ENCODE peak calls at places on chromosomes 6 and 20, in six cellular contexts. L is stimulated activated effector memory CD8-positive, alpha-beta T cell treated with anti-CD3 and anti-CD28 coated beads, Interleukin-12 subunit alpha, Interleukin-12 subunit beta, amount 100 ng/mL, for 72 hours; X is nucleus accumbens; B is activated T-cell treated with anti-CD3 and anti-CD28 coated beads, Interleukin-2, amount 50 U/mL, for 4 hours; O is NCI-H1105; F is H1. V is an unnamed sample.

GRCh38 chr6:153172815-153173214 is 41.7 kb upstream of the RGS17 start:
- DNase-seq in X (no peak), B (no peak), F (no peak), O (peak; percentile 16), L (no peak), V (no peak)

GRCh38 chr20:47800619-47801018 is 15.3 kb upstream of the SULF2 start:
- DNase-seq in L (no peak), B (no peak), X (no peak), F (no peak), O (no peak), V (no peak)

GRCh38 chr6:127854009-127854408 is 46.8 kb downstream of the THEMIS start:
- DNase-seq in F (no peak), L (no peak), B (no peak), X (no peak), O (no peak), V (peak; percentile 8)

GRCh38 chr20:61499859-61500258 is 247.8 kb downstream of the CDH4 start:
- DNase-seq in B (no peak), O (no peak), L (no peak), X (peak; percentile 12), F (no peak), V (no peak)

GRCh38 chr6:8006208-8006607 is 58.0 kb downstream of the BLOC1S5 start:
- DNase-seq in O (no peak), L (no peak), B (no peak), X (no peak), F (no peak), V (peak; percentile 75)

GRCh38 chr6:3625161-3625979 is 126.1 kb downstream of the PXDC1 start:
- DNase-seq in B (no peak), X (no peak), L (no peak), F (peak; percentile 48), O (no peak), V (no peak)

GRCh38 chr20:24497851-24498250 is 28.4 kb downstream of the SYNDIG1 start:
- DNase-seq in B (no peak), X (no peak), L (no peak), O (peak; percentile 90), F (no peak), V (no peak)

GRCh38 chr6:132798820-132799538 is 542 bp upstream of the SLC18B1 start:
- DNase-seq in O (peak; percentile 70), F (peak; percentile 76), L (peak; percentile 32), X (peak; percentile 44), B (peak; percentile 65), V (peak; percentile 61)

GRCh38 chr6:105485456-105485855 is 82.6 kb upstream of the PREP start:
- DNase-seq in B (no peak), F (no peak), L (no peak), X (no peak), O (no peak), V (peak; percentile 15)

GRCh38 chr6:156852858-156853216 is 75.7 kb downstream of the ARID1B start:
- DNase-seq in X (no peak), B (no peak), O (no peak), F (no peak), L (no peak), V (no peak)

GRCh38 chr20:34979366-34980153 is 23.9 kb downstream of the MYH7B start:
- DNase-seq in L (no peak), X (no peak), F (peak; percentile 95), B (no peak), O (no peak), V (no peak)

GRCh38 chr6:145977881-145978280 is 13.7 kb upstream of the SHPRH start:
- DNase-seq in F (no peak), O (no peak), L (no peak), X (no peak), B (no peak), V (no peak)

GRCh38 chr6:167093406-167093921 is 29.4 kb upstream of the CCR6 start:
- DNase-seq in F (no peak), X (no peak), O (no peak), B (no peak), L (no peak), V (no peak)

GRCh38 chr6:64520050-64520449 is 884.4 kb downstream of the PHF3 start:
- DNase-seq in B (no peak), O (no peak), F (no peak), X (no peak), L (no peak), V (no peak)

GRCh38 chr20:64103871-64104666 is 3.3 kb downstream of the NPBWR2 start:
- DNase-seq in L (peak; percentile 1), F (peak; percentile 48), X (no peak), B (peak; percentile 3), O (no peak), V (no peak)

GRCh38 chr20:24206995-24207394 is 218.4 kb upstream of the GGTLC1 start:
- DNase-seq in B (no peak), X (no peak), F (no peak), L (no peak), O (no peak), V (no peak)

GRCh38 chr6:167996424-167997199 is 859 bp upstream of the KIF25 start:
- DNase-seq in B (no peak), F (peak; percentile 79), X (no peak), L (no peak), O (no peak), V (no peak)

GRCh38 chr6:75118925-75119515 is 86.8 kb downstream of the COL12A1 start:
- DNase-seq in F (no peak), L (no peak), B (no peak), X (no peak), O (no peak), V (no peak)

GRCh38 chr20:61253640-61254511 is 1.8 kb downstream of the CDH4 start:
- DNase-seq in F (peak; percentile 61), B (no peak), L (no peak), X (no peak), O (peak; percentile 47), V (no peak)

GRCh38 chr6:53432318-53433161 is 83.8 kb upstream of the ELOVL5 start:
- DNase-seq in B (no peak), X (no peak), O (no peak), L (no peak), F (no peak), V (no peak)

GRCh38 chr20:64185276-64185900 is 21.1 kb downstream of the MYT1 start:
- DNase-seq in X (no peak), O (no peak), F (no peak), L (no peak), B (no peak), V (no peak)

GRCh38 chr6:15796844-15797243 is 134.0 kb upstream of the DTNBP1 start:
- DNase-seq in X (no peak), F (no peak), B (no peak), L (no peak), O (no peak), V (no peak)

GRCh38 chr20:51612896-51613295 is 70.4 kb upstream of the NFATC2 start:
- DNase-seq in F (no peak), L (no peak), X (no peak), B (no peak), O (no peak), V (no peak)

GRCh38 chr20:43963872-43964791 is 49.5 kb downstream of the TOX2 start:
- DNase-seq in F (no peak), O (no peak), X (no peak), B (peak; percentile 34), L (no peak), V (no peak)

GRCh38 chr6:143514996-143515760 is 3.7 kb upstream of the FUCA2 start:
- DNase-seq in X (no peak), L (no peak), B (no peak), O (no peak), F (no peak), V (no peak)

GRCh38 chr6:52498538-52499017 is 78.3 kb downstream of the TRAM2 start:
- DNase-seq in O (no peak), F (no peak), L (no peak), X (no peak), B (no peak), V (no peak)

GRCh38 chr6:84161190-84161589 is 66.3 kb downstream of the CEP162 start:
- DNase-seq in B (no peak), L (no peak), F (no peak), O (no peak), X (no peak), V (no peak)

GRCh38 chr20:14711681-14712080 is 374.3 kb upstream of the FLRT3 start:
- DNase-seq in O (no peak), F (no peak), B (no peak), X (no peak), L (no peak), V (no peak)

GRCh38 chr6:113842165-113842564 is 15.0 kb upstream of the MARCKS start:
- DNase-seq in B (no peak), X (no peak), L (no peak), F (no peak), O (no peak), V (no peak)

GRCh38 chr20:58213112-58213511 is 15.3 kb downstream of the ANKRD60 start:
- DNase-seq in X (peak; percentile 21), L (no peak), F (no peak), B (no peak), O (no peak), V (no peak)

GRCh38 chr6:42226251-42227143 is 8.8 kb upstream of the MRPS10 start:
- DNase-seq in L (no peak), F (no peak), B (no peak), X (no peak), O (no peak), V (peak; percentile 61)

GRCh38 chr6:71228461-71229041 is 60.1 kb upstream of the OGFRL1 start:
- DNase-seq in X (no peak), O (no peak), F (no peak), B (no peak), L (no peak), V (no peak)

GRCh38 chr20:56014998-56015397 is 9.7 kb upstream of the CBLN4 start:
- DNase-seq in L (no peak), O (no peak), F (no peak), X (no peak), B (no peak), V (no peak)

GRCh38 chr6:55569638-55570037 is 9.4 kb downstream of the HMGCLL1 start:
- DNase-seq in L (no peak), B (no peak), F (no peak), X (no peak), O (no peak), V (no peak)

GRCh38 chr6:104789770-104790190 is 69.9 kb downstream of the HACE1 start:
- DNase-seq in B (no peak), F (no peak), L (no peak), X (no peak), O (no peak), V (no peak)

GRCh38 chr20:35578469-35578868 is 36.6 kb downstream of the ERGIC3 start:
- DNase-seq in O (no peak), X (no peak), B (no peak), F (no peak), L (no peak), V (no peak)

V was measured in dermis microvascular lymphatic vessel endothelial cell.